ENCODE peak calls at places on chromosomes 6 and 20, in nine cellular contexts. I is transverse colon, J is brain microvascular endothelial cell, L is OCI-LY7, D is PC-9, T is left lung, C is choroid plexus epithelial cell, R is fibroblast of villous mesenchyme, E is cardiac muscle cell. N is an unnamed sample.
A peak's percentile ranks its signal among the peaks of the same experiment; 100 is the strongest.

GRCh38 chr6:4664117-4664626 is 112.0 kb upstream of the CDYL start:
- DNase-seq in I (peak; percentile 25), C (peak; percentile 82), D (no peak), L (no peak), J (peak; percentile 83), T (no peak), R (peak; percentile 68), E (no peak), N (peak; percentile 93)

GRCh38 chr6:3566812-3567211 is 110.0 kb upstream of the SLC22A23 start:
- DNase-seq in J (peak; percentile 80), D (no peak), R (peak; percentile 71), E (no peak), T (no peak), L (no peak), C (peak; percentile 91), I (no peak), N (peak; percentile 6)

GRCh38 chr6:128005009-128005408 is 104.2 kb upstream of the THEMIS start:
- DNase-seq in J (no peak), E (no peak), R (no peak), C (peak; percentile 39), D (no peak), I (no peak), L (no peak), T (no peak), N (peak; percentile 38)

GRCh38 chr6:82385546-82385945 is 21.9 kb downstream of the TPBG start:
- DNase-seq in E (no peak), R (no peak), I (no peak), J (no peak), L (no peak), D (no peak), T (no peak), C (no peak), N (no peak)

GRCh38 chr20:46022411-46023147 is 6.4 kb upstream of the SLC12A5 start:
- DNase-seq in T (peak; percentile 95), J (no peak), E (peak; percentile 72), L (peak; percentile 82), R (peak; percentile 22), I (peak; percentile 67), C (peak; percentile 26), D (no peak), N (peak; percentile 32)

GRCh38 chr6:90227693-90228092 is 69.0 kb downstream of the BACH2 start:
- DNase-seq in E (no peak), T (no peak), R (no peak), J (no peak), C (no peak), I (no peak), D (no peak), L (no peak), N (no peak)

GRCh38 chr6:111846511-111847409 is 26.5 kb downstream of the FYN start:
- DNase-seq in D (no peak), T (no peak), E (no peak), C (no peak), J (no peak), I (no peak), R (no peak), L (no peak), N (peak; percentile 37)

GRCh38 chr6:127517698-127518097 is 1.4 kb downstream of the MTCL3 start:
- DNase-seq in I (no peak), D (no peak), L (no peak), T (no peak), R (no peak), E (no peak), J (no peak), C (no peak), N (no peak)

GRCh38 chr6:23775127-23775526 is 350.9 kb upstream of the NRSN1 start:
- DNase-seq in I (no peak), R (no peak), T (no peak), D (no peak), L (no peak), C (peak; percentile 86), J (peak; percentile 2), E (no peak), N (no peak)

GRCh38 chr6:38846844-38847243 is 131.7 kb downstream of the DNAH8 start:
- DNase-seq in I (no peak), T (no peak), L (no peak), J (peak; percentile 9), D (peak; percentile 52), R (no peak), E (no peak), C (peak; percentile 26), N (peak; percentile 56)

GRCh38 chr20:40254023-40254772 is 434.8 kb downstream of the MAFB start:
- DNase-seq in J (no peak), L (no peak), T (no peak), C (peak; percentile 9), E (no peak), I (no peak), D (no peak), R (peak; percentile 56), N (peak; percentile 41)

GRCh38 chr6:113879186-113880096 is 22.3 kb downstream of the MARCKS start:
- DNase-seq in T (no peak), R (peak; percentile 81), E (peak; percentile 70), L (peak; percentile 24), D (peak; percentile 77), I (peak; percentile 63), C (peak; percentile 91), J (peak; percentile 82), N (peak; percentile 82)

GRCh38 chr20:4891997-4892396 is 109.3 kb downstream of the SLC23A2 start:
- DNase-seq in I (no peak), T (no peak), L (no peak), D (no peak), E (no peak), R (no peak), C (no peak), J (no peak), N (no peak)
- H3K4me3 ChIP-seq in I (no peak overlapping the region), T (no peak overlapping the region), L (no peak overlapping the region), D (no peak overlapping the region), E (no peak overlapping the region), R (no peak overlapping the region), C (no peak overlapping the region), J (no peak overlapping the region), N (no peak overlapping the region)

GRCh38 chr20:59515013-59515905 is 89.1 kb upstream of the PHACTR3 start:
- DNase-seq in T (peak; percentile 83), E (peak; percentile 90), R (peak; percentile 47), D (peak; percentile 42), J (peak; percentile 58), C (peak; percentile 63), I (peak; percentile 73), L (peak; percentile 4), N (peak; percentile 57)
- TF ChIP-seq CTCF in T (peak; percentile 89), E (peak; percentile 86), R (peak; percentile 80), D (peak; percentile 89), J (peak; percentile 84), C (peak; percentile 84), I (peak; percentile 79), L (peak; percentile 73), N (peak; percentile 79)

GRCh38 chr6:108166664-108167448 is 1.0 kb downstream of the NR2E1 start:
- DNase-seq in R (no peak), E (no peak), I (no peak), J (no peak), C (no peak), L (no peak), T (peak; percentile 73), D (no peak), N (no peak)

GRCh38 chr6:108163644-108164536 is 1.9 kb upstream of the NR2E1 start:
- DNase-seq in D (no peak), C (no peak), J (no peak), R (no peak), E (no peak), I (no peak), T (no peak), L (no peak), N (no peak)

GRCh38 chr6:108164537-108164814 is 1.3 kb upstream of the NR2E1 start:
- DNase-seq in R (no peak), D (no peak), E (no peak), I (no peak), T (no peak), C (no peak), L (no peak), J (no peak), N (no peak)

GRCh38 chr6:108165714-108166663 is at the start of gene NR2E1:
- DNase-seq in D (no peak), J (no peak), I (no peak), L (no peak), T (no peak), C (peak; percentile 14), E (no peak), R (no peak), N (no peak)

DNA sequence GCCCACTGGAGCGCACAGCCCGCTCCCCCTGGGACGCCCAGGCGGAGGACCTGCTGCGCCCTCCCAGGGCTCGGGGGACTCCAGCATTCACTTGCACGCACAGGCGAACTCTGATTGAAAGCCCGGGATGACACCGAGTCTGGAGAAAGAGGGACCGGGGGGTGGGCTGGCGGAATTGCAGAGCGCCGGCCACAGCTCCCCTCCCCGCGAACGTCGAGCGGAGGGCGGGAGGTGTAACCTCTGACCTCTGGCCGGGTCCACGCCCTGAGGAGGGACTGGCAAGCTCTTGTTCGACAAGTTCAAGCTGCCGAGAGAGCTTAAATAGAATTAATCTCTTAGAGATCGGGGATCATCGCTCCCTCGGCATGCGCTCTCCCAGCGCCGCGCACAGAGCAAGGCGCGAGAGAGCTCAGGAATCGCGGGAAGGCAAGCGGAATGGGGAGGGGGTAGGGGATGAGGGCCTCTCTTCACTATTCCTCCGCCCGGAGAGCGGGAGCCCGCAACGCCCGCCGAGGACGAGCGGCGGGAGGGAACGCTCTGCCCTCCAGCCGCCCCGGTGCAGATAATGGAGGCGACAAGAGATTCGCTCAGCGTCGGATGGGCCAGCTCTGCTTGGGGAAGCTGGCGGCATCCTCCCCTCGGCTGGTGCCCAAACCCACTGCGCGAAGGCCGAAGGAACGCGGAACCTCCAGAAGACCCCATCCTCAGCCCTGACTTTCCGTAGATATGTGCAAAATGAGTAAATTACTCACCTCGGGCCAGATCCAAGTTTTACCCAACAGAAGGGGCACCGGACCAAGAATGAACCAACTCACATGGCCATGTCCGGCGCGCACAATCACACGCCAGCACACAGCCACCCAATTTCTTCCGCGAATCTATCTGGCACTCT is 761 bp upstream of the NR2E1 start:
- DNase-seq in C (no peak), J (no peak), E (no peak), D (no peak), R (no peak), L (no peak), T (peak; percentile 70), I (no peak), N (no peak)
- H3K4me3 ChIP-seq in C (no peak overlapping the region), J (no peak overlapping the region), E (no peak overlapping the region), D (no peak overlapping the region), R (no peak overlapping the region), L (no peak overlapping the region), T (no peak overlapping the region), I (no peak overlapping the region), N (no peak overlapping the region)

GRCh38 chr20:19056909-19057308 is 155.5 kb upstream of the SLC24A3 start:
- DNase-seq in T (no peak), R (no peak), E (no peak), D (no peak), I (no peak), L (peak; percentile 7), J (no peak), C (no peak), N (no peak)
- TF ChIP-seq CTCF in T (no peak), R (no peak), E (no peak), D (no peak), I (no peak), L (peak; percentile 72), J (no peak), C (no peak), N (no peak)